ENCODE peak calls at places on chromosome 1, in four cellular contexts. V, P, R and O are unnamed samples.

GRCh38 chr1:211750599-211750998 is 75.2 kb upstream of the NEK2 start:
- DNase-seq in V (no peak), R (no peak), P (no peak), O (no peak)

GRCh38 chr1:53417003-53417402 is 42.2 kb upstream of the DMRTB1 start:
- DNase-seq in P (no peak), R (no peak), V (no peak), O (no peak)

GRCh38 chr1:205318231-205318991 is 3.1 kb downstream of the NUAK2 start:
- DNase-seq in R (no peak), P (no peak), V (peak), O (peak)

GRCh38 chr1:96360036-96360795 is 361.4 kb upstream of the PTBP2 start:
- DNase-seq in P (no peak), V (no peak), R (no peak), O (no peak)

GRCh38 chr1:25641931-25642611 is 25.5 kb downstream of the MAN1C1 start:
- DNase-seq in V (no peak), R (no peak), P (no peak), O (no peak)

GRCh38 chr1:218620956-218621355 is 275.8 kb downstream of the TGFB2 start:
- DNase-seq in R (no peak), V (no peak), P (no peak), O (no peak)

GRCh38 chr1:869499-870244 is 54.1 kb upstream of the SAMD11 start:
- DNase-seq in R (peak), P (peak), V (peak), O (peak)

GRCh38 chr1:149979972-149980548 is 30.5 kb downstream of the OTUD7B start:
- DNase-seq in R (no peak), V (no peak), P (no peak), O (no peak)

GRCh38 chr1:115314765-115315164 is 23.3 kb downstream of the NGF start:
- DNase-seq in P (no peak), V (no peak), R (no peak), O (no peak)

GRCh38 chr1:15578921-15579682 is 5.7 kb downstream of the AGMAT start:
- DNase-seq in R (peak), V (no peak), P (peak), O (no peak)

GRCh38 chr1:81619156-81619555 is 181.6 kb upstream of the ADGRL2 start:
- DNase-seq in P (no peak), R (no peak), V (no peak), O (no peak)

GRCh38 chr1:61391730-61392129 is 309.4 kb downstream of the NFIA start:
- DNase-seq in P (no peak), V (no peak), R (no peak), O (no peak)